ENCODE peak calls at places on chromosome 1, in ten cellular contexts. One of them, this sample, is unnamed.

GRCh38 chr1:52925571-52926005 is 1.5 kb upstream of the SCP2 start:
- DNase-seq in right lobe of liver: peak; percentile 81
- DNase-seq in NCI-H82: peak; percentile 59
- DNase-seq in GOT3: no peak
- DNase-seq in NCI-H345: no peak
- DNase-seq in foreskin fibroblast: no peak
- DNase-seq in Calu3: no peak
- DNase-seq in activated CD4-positive, alpha-beta T cell treated with anti-CD3 and anti-CD28 coated beads, Interleukin-2, amount 50 U/mL, for 24 hours: no peak
- DNase-seq in LHCN-M2: peak; percentile 48
- DNase-seq in central memory CD4-positive, alpha-beta T cell: no peak
- DNase-seq in this sample: no peak

GRCh38 chr1:21340230-21340564 is 49.9 kb upstream of the ECE1 start:
- DNase-seq in right lobe of liver: peak; percentile 78
- DNase-seq in NCI-H82: no peak
- DNase-seq in GOT3: no peak
- DNase-seq in NCI-H345: peak; percentile 44
- DNase-seq in foreskin fibroblast: no peak
- DNase-seq in Calu3: peak; percentile 72
- DNase-seq in activated CD4-positive, alpha-beta T cell treated with anti-CD3 and anti-CD28 coated beads, Interleukin-2, amount 50 U/mL, for 24 hours: no peak
- DNase-seq in LHCN-M2: no peak
- DNase-seq in central memory CD4-positive, alpha-beta T cell: no peak
- DNase-seq in this sample: no peak

GRCh38 chr1:22321917-22322316 is 129.7 kb upstream of the ZBTB40 start:
- DNase-seq in right lobe of liver: peak; percentile 13
- DNase-seq in NCI-H82: no peak
- DNase-seq in GOT3: no peak
- DNase-seq in NCI-H345: no peak
- DNase-seq in foreskin fibroblast: no peak
- DNase-seq in Calu3: no peak
- DNase-seq in activated CD4-positive, alpha-beta T cell treated with anti-CD3 and anti-CD28 coated beads, Interleukin-2, amount 50 U/mL, for 24 hours: no peak
- DNase-seq in LHCN-M2: no peak
- DNase-seq in central memory CD4-positive, alpha-beta T cell: no peak
- DNase-seq in this sample: no peak

GRCh38 chr1:201391225-201391624 is 7.9 kb downstream of the LAD1 start:
- DNase-seq in right lobe of liver: no peak
- DNase-seq in NCI-H82: no peak
- DNase-seq in GOT3: no peak
- DNase-seq in NCI-H345: no peak
- DNase-seq in foreskin fibroblast: no peak
- DNase-seq in Calu3: no peak
- DNase-seq in activated CD4-positive, alpha-beta T cell treated with anti-CD3 and anti-CD28 coated beads, Interleukin-2, amount 50 U/mL, for 24 hours: no peak
- DNase-seq in LHCN-M2: no peak
- DNase-seq in central memory CD4-positive, alpha-beta T cell: no peak
- DNase-seq in this sample: no peak

GRCh38 chr1:16006552-16007485 is 2.8 kb downstream of the SRARP start:
- DNase-seq in right lobe of liver: no peak
- DNase-seq in NCI-H82: no peak
- DNase-seq in GOT3: no peak
- DNase-seq in NCI-H345: no peak
- DNase-seq in foreskin fibroblast: no peak
- DNase-seq in Calu3: no peak
- DNase-seq in activated CD4-positive, alpha-beta T cell treated with anti-CD3 and anti-CD28 coated beads, Interleukin-2, amount 50 U/mL, for 24 hours: no peak
- DNase-seq in LHCN-M2: peak; percentile 31
- DNase-seq in central memory CD4-positive, alpha-beta T cell: no peak
- DNase-seq in this sample: no peak

GRCh38 chr1:192183788-192184187 is 25.5 kb downstream of the RGS18 start:
- DNase-seq in right lobe of liver: no peak
- DNase-seq in NCI-H82: peak; percentile 32
- DNase-seq in GOT3: no peak
- DNase-seq in NCI-H345: no peak
- DNase-seq in foreskin fibroblast: no peak
- DNase-seq in Calu3: no peak
- DNase-seq in activated CD4-positive, alpha-beta T cell treated with anti-CD3 and anti-CD28 coated beads, Interleukin-2, amount 50 U/mL, for 24 hours: no peak
- DNase-seq in LHCN-M2: no peak
- DNase-seq in central memory CD4-positive, alpha-beta T cell: no peak
- DNase-seq in this sample: no peak

GRCh38 chr1:67572217-67572593 is 112.8 kb upstream of the GADD45A start:
- DNase-seq in right lobe of liver: no peak
- DNase-seq in NCI-H82: no peak
- DNase-seq in GOT3: no peak
- DNase-seq in NCI-H345: no peak
- DNase-seq in foreskin fibroblast: no peak
- DNase-seq in Calu3: no peak
- DNase-seq in activated CD4-positive, alpha-beta T cell treated with anti-CD3 and anti-CD28 coated beads, Interleukin-2, amount 50 U/mL, for 24 hours: no peak
- DNase-seq in LHCN-M2: no peak
- DNase-seq in central memory CD4-positive, alpha-beta T cell: no peak
- DNase-seq in this sample: no peak

GRCh38 chr1:14259191-14259757 is 339.2 kb upstream of the KAZN start:
- DNase-seq in right lobe of liver: peak; percentile 44
- DNase-seq in NCI-H82: no peak
- DNase-seq in GOT3: no peak
- DNase-seq in NCI-H345: no peak
- DNase-seq in foreskin fibroblast: no peak
- DNase-seq in Calu3: no peak
- DNase-seq in activated CD4-positive, alpha-beta T cell treated with anti-CD3 and anti-CD28 coated beads, Interleukin-2, amount 50 U/mL, for 24 hours: no peak
- DNase-seq in LHCN-M2: no peak
- DNase-seq in central memory CD4-positive, alpha-beta T cell: no peak
- DNase-seq in this sample: no peak

GRCh38 chr1:31627301-31627929 is 9.9 kb downstream of the HCRTR1 start:
- DNase-seq in right lobe of liver: no peak
- DNase-seq in NCI-H82: peak; percentile 72
- DNase-seq in GOT3: no peak
- DNase-seq in NCI-H345: no peak
- DNase-seq in foreskin fibroblast: no peak
- DNase-seq in Calu3: no peak
- DNase-seq in activated CD4-positive, alpha-beta T cell treated with anti-CD3 and anti-CD28 coated beads, Interleukin-2, amount 50 U/mL, for 24 hours: no peak
- DNase-seq in LHCN-M2: peak; percentile 68
- DNase-seq in central memory CD4-positive, alpha-beta T cell: no peak
- DNase-seq in this sample: no peak

GRCh38 chr1:110494522-110495406 is 24.2 kb downstream of the KCNA10 start:
- DNase-seq in right lobe of liver: no peak
- DNase-seq in NCI-H82: no peak
- DNase-seq in GOT3: no peak
- DNase-seq in NCI-H345: no peak
- DNase-seq in foreskin fibroblast: no peak
- DNase-seq in Calu3: no peak
- DNase-seq in activated CD4-positive, alpha-beta T cell treated with anti-CD3 and anti-CD28 coated beads, Interleukin-2, amount 50 U/mL, for 24 hours: no peak
- DNase-seq in LHCN-M2: no peak
- DNase-seq in central memory CD4-positive, alpha-beta T cell: no peak
- DNase-seq in this sample: no peak

GRCh38 chr1:47482783-47483182 is 44.9 kb downstream of the FOXD2 start:
- DNase-seq in right lobe of liver: no peak
- DNase-seq in NCI-H82: no peak
- DNase-seq in GOT3: no peak
- DNase-seq in NCI-H345: no peak
- DNase-seq in foreskin fibroblast: no peak
- DNase-seq in Calu3: no peak
- DNase-seq in activated CD4-positive, alpha-beta T cell treated with anti-CD3 and anti-CD28 coated beads, Interleukin-2, amount 50 U/mL, for 24 hours: no peak
- DNase-seq in LHCN-M2: no peak
- DNase-seq in central memory CD4-positive, alpha-beta T cell: no peak
- DNase-seq in this sample: no peak

GRCh38 chr1:231075020-231075419 is 35.0 kb upstream of the FAM89A start:
- DNase-seq in right lobe of liver: no peak
- DNase-seq in NCI-H82: no peak
- DNase-seq in GOT3: no peak
- DNase-seq in NCI-H345: no peak
- DNase-seq in foreskin fibroblast: no peak
- DNase-seq in Calu3: no peak
- DNase-seq in activated CD4-positive, alpha-beta T cell treated with anti-CD3 and anti-CD28 coated beads, Interleukin-2, amount 50 U/mL, for 24 hours: no peak
- DNase-seq in LHCN-M2: no peak
- DNase-seq in central memory CD4-positive, alpha-beta T cell: no peak
- DNase-seq in this sample: no peak

GRCh38 chr1:201017828-201018163 is 5.7 kb downstream of the KIF21B start:
- DNase-seq in right lobe of liver: no peak
- DNase-seq in NCI-H82: no peak
- DNase-seq in GOT3: no peak
- DNase-seq in NCI-H345: no peak
- DNase-seq in foreskin fibroblast: no peak
- DNase-seq in Calu3: no peak
- DNase-seq in activated CD4-positive, alpha-beta T cell treated with anti-CD3 and anti-CD28 coated beads, Interleukin-2, amount 50 U/mL, for 24 hours: no peak
- DNase-seq in LHCN-M2: no peak
- DNase-seq in central memory CD4-positive, alpha-beta T cell: no peak
- DNase-seq in this sample: no peak

GRCh38 chr1:116666747-116667576 is 571 bp downstream of the IGSF3 start:
- DNase-seq in right lobe of liver: no peak
- DNase-seq in NCI-H82: peak; percentile 71
- DNase-seq in GOT3: no peak
- DNase-seq in NCI-H345: peak; percentile 65
- DNase-seq in foreskin fibroblast: no peak
- DNase-seq in Calu3: peak; percentile 6
- DNase-seq in activated CD4-positive, alpha-beta T cell treated with anti-CD3 and anti-CD28 coated beads, Interleukin-2, amount 50 U/mL, for 24 hours: no peak
- DNase-seq in LHCN-M2: no peak
- DNase-seq in central memory CD4-positive, alpha-beta T cell: no peak
- DNase-seq in this sample: no peak

GRCh38 chr1:175783126-175783722 is 39.8 kb upstream of the TNR start:
- DNase-seq in right lobe of liver: no peak
- DNase-seq in NCI-H82: no peak
- DNase-seq in GOT3: no peak
- DNase-seq in NCI-H345: no peak
- DNase-seq in foreskin fibroblast: no peak
- DNase-seq in Calu3: no peak
- DNase-seq in activated CD4-positive, alpha-beta T cell treated with anti-CD3 and anti-CD28 coated beads, Interleukin-2, amount 50 U/mL, for 24 hours: no peak
- DNase-seq in LHCN-M2: no peak
- DNase-seq in central memory CD4-positive, alpha-beta T cell: no peak
- DNase-seq in this sample: no peak

GRCh38 chr1:43246466-43247213 is 23.1 kb upstream of the TMEM125 start:
- DNase-seq in right lobe of liver: no peak
- DNase-seq in NCI-H82: no peak
- DNase-seq in GOT3: no peak
- DNase-seq in NCI-H345: no peak
- DNase-seq in foreskin fibroblast: no peak
- DNase-seq in Calu3: no peak
- DNase-seq in activated CD4-positive, alpha-beta T cell treated with anti-CD3 and anti-CD28 coated beads, Interleukin-2, amount 50 U/mL, for 24 hours: no peak
- DNase-seq in LHCN-M2: no peak
- DNase-seq in central memory CD4-positive, alpha-beta T cell: no peak
- DNase-seq in this sample: no peak

GRCh38 chr1:67647036-67647798 is 37.8 kb upstream of the GADD45A start:
- DNase-seq in right lobe of liver: peak; percentile 93
- DNase-seq in NCI-H82: peak; percentile 85
- DNase-seq in GOT3: no peak
- DNase-seq in NCI-H345: peak; percentile 48
- DNase-seq in foreskin fibroblast: peak; percentile 26
- DNase-seq in Calu3: no peak
- DNase-seq in activated CD4-positive, alpha-beta T cell treated with anti-CD3 and anti-CD28 coated beads, Interleukin-2, amount 50 U/mL, for 24 hours: no peak
- DNase-seq in LHCN-M2: peak; percentile 73
- DNase-seq in central memory CD4-positive, alpha-beta T cell: no peak
- DNase-seq in this sample: no peak

GRCh38 chr1:180632326-180633088 is 685 bp downstream of the XPR1 start:
- DNase-seq in right lobe of liver: peak; percentile 76
- DNase-seq in NCI-H82: peak; percentile 85
- DNase-seq in GOT3: no peak
- DNase-seq in NCI-H345: peak; percentile 63
- DNase-seq in foreskin fibroblast: peak; percentile 25
- DNase-seq in Calu3: peak; percentile 77
- DNase-seq in activated CD4-positive, alpha-beta T cell treated with anti-CD3 and anti-CD28 coated beads, Interleukin-2, amount 50 U/mL, for 24 hours: no peak
- DNase-seq in LHCN-M2: no peak
- DNase-seq in central memory CD4-positive, alpha-beta T cell: peak; percentile 61
- DNase-seq in this sample: no peak

GRCh38 chr1:25531082-25531461 is 12.3 kb upstream of the LDLRAP1 start:
- DNase-seq in right lobe of liver: no peak
- DNase-seq in NCI-H82: no peak
- DNase-seq in GOT3: no peak
- DNase-seq in NCI-H345: no peak
- DNase-seq in foreskin fibroblast: no peak
- DNase-seq in Calu3: no peak
- DNase-seq in activated CD4-positive, alpha-beta T cell treated with anti-CD3 and anti-CD28 coated beads, Interleukin-2, amount 50 U/mL, for 24 hours: no peak
- DNase-seq in LHCN-M2: no peak
- DNase-seq in central memory CD4-positive, alpha-beta T cell: no peak
- DNase-seq in this sample: no peak

GRCh38 chr1:107702946-107703571 is 261.9 kb downstream of the VAV3 start:
- DNase-seq in right lobe of liver: no peak
- DNase-seq in NCI-H82: no peak
- DNase-seq in GOT3: no peak
- DNase-seq in NCI-H345: no peak
- DNase-seq in foreskin fibroblast: no peak
- DNase-seq in Calu3: no peak
- DNase-seq in activated CD4-positive, alpha-beta T cell treated with anti-CD3 and anti-CD28 coated beads, Interleukin-2, amount 50 U/mL, for 24 hours: no peak
- DNase-seq in LHCN-M2: no peak
- DNase-seq in central memory CD4-positive, alpha-beta T cell: no peak
- DNase-seq in this sample: no peak

GRCh38 chr1:65820983-65821382 is 28.3 kb downstream of the PDE4B start:
- DNase-seq in right lobe of liver: no peak
- DNase-seq in NCI-H82: no peak
- DNase-seq in GOT3: peak; percentile 23
- DNase-seq in NCI-H345: no peak
- DNase-seq in foreskin fibroblast: peak; percentile 93
- DNase-seq in Calu3: no peak
- DNase-seq in activated CD4-positive, alpha-beta T cell treated with anti-CD3 and anti-CD28 coated beads, Interleukin-2, amount 50 U/mL, for 24 hours: no peak
- DNase-seq in LHCN-M2: peak; percentile 98
- DNase-seq in central memory CD4-positive, alpha-beta T cell: no peak
- DNase-seq in this sample: no peak

GRCh38 chr1:34478460-34479076 is 276.3 kb upstream of the GJB5 start:
- DNase-seq in right lobe of liver: no peak
- DNase-seq in NCI-H82: no peak
- DNase-seq in GOT3: no peak
- DNase-seq in NCI-H345: peak; percentile 40
- DNase-seq in foreskin fibroblast: no peak
- DNase-seq in Calu3: no peak
- DNase-seq in activated CD4-positive, alpha-beta T cell treated with anti-CD3 and anti-CD28 coated beads, Interleukin-2, amount 50 U/mL, for 24 hours: no peak
- DNase-seq in LHCN-M2: no peak
- DNase-seq in central memory CD4-positive, alpha-beta T cell: no peak
- DNase-seq in this sample: no peak

This sample was measured in ascending aorta.